ENCODE peak calls at places on chromosome 1, in nine cellular contexts. G is BE2C, D is PC-9, A is Peyer's patch, J is tibial nerve, U is left ventricle myocardium inferior, R is SK-N-SH, K is transverse colon, T is heart right ventricle. F is an unnamed sample.
A peak's percentile ranks its signal among the peaks of the same experiment; 100 is the strongest.

GRCh38 chr1:37728416-37728815 is 36.1 kb downstream of the CDCA8 start:
- DNase-seq in G (no peak), D (no peak), A (no peak), J (no peak), U (no peak), R (no peak), K (no peak), T (no peak), F (no peak)

GRCh38 chr1:240965581-240966091 is 353.7 kb upstream of the GREM2 start:
- DNase-seq in G (no peak), D (no peak), A (no peak), J (no peak), U (no peak), R (no peak), K (no peak), T (no peak), F (no peak)

GRCh38 chr1:201885531-201886075 is 3.1 kb upstream of the SHISA4 start:
- DNase-seq in G (no peak), D (peak; percentile 67), A (peak; percentile 35), J (no peak), U (no peak), R (no peak), K (no peak), T (no peak), F (no peak)

GRCh38 chr1:183278736-183279591 is 92.9 kb downstream of the LAMC2 start:
- DNase-seq in G (no peak), D (peak; percentile 88), A (no peak), J (no peak), U (no peak), R (no peak), K (no peak), T (no peak), F (no peak)

GRCh38 chr1:14815175-14815882 is 216.8 kb downstream of the KAZN start:
- DNase-seq in G (no peak), D (no peak), A (no peak), J (no peak), U (no peak), R (no peak), K (no peak), T (no peak), F (no peak)

GRCh38 chr1:91806777-91807700 is 78.9 kb downstream of the TGFBR3 start:
- DNase-seq in G (no peak), D (peak; percentile 61), A (no peak), J (no peak), U (no peak), R (no peak), K (no peak), T (no peak), F (no peak)

GRCh38 chr1:32372149-32372756 is 9.9 kb downstream of the TSSK3 start:
- DNase-seq in G (no peak), D (no peak), A (peak; percentile 78), J (no peak), U (no peak), R (no peak), K (no peak), T (no peak), F (no peak)

GRCh38 chr1:9912264-9912936 is 2.3 kb upstream of the CTNNBIP1 start:
- DNase-seq in G (no peak), D (no peak), A (no peak), J (no peak), U (no peak), R (no peak), K (peak; percentile 10), T (no peak), F (no peak)

GRCh38 chr1:2857521-2857920 is 56.0 kb upstream of the TTC34 start:
- DNase-seq in G (no peak), D (no peak), A (no peak), J (no peak), U (no peak), R (no peak), K (no peak), T (no peak), F (no peak)

GRCh38 chr1:2858676-2859075 is 57.2 kb upstream of the TTC34 start:
- DNase-seq in G (no peak), D (no peak), A (no peak), J (no peak), U (no peak), R (no peak), K (no peak), T (no peak), F (no peak)

GRCh38 chr1:2855206-2856075 is 53.9 kb upstream of the TTC34 start:
- DNase-seq in G (no peak), D (no peak), A (no peak), J (no peak), U (no peak), R (no peak), K (no peak), T (no peak), F (no peak)

GRCh38 chr1:2856076-2856390 is 54.5 kb upstream of the TTC34 start:
- DNase-seq in G (no peak), D (no peak), A (no peak), J (no peak), U (no peak), R (no peak), K (no peak), T (no peak), F (peak; percentile 29)

DNA sequence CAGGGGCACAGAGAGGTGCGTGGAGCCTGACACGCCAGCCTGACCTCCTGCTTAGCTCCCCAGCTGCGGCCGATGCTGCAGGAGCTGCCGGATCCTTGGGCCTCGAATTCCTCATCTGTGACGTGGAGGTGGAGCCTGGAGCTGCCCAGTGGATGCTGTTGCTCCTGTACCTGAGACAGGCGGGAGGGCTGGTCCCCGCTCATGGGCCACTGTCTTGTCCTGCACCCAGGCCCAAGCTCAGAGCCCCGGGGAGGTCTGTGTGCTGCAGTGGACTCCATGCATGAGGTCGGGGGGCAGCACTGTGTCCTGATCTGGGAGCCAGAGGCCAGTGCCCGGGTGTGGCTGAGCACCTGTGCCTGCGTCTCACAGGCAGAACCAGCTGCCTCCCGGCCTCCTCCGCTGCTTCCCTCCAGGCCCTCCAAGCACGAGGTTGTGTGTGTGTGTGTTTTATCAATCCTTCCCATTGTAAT is 55.4 kb upstream of the TTC34 start:
- DNase-seq in G (no peak), D (no peak), A (no peak), J (no peak), U (no peak), R (no peak), K (no peak), T (no peak), F (peak; percentile 38)
- H3K9me3 ChIP-seq in G (no peaks in the 10 kb centered on the region), D (no peaks in the 10 kb centered on the region), A (no peaks in the 10 kb centered on the region), J (no peaks in the 10 kb centered on the region), U (no peaks in the 10 kb centered on the region), R (no peaks in the 10 kb centered on the region), K (no peaks in the 10 kb centered on the region), T (no peaks in the 10 kb centered on the region), F (no peaks in the 10 kb centered on the region)

GRCh38 chr1:206717237-206717989 is 32.7 kb downstream of the MAPKAPK2 start:
- DNase-seq in G (no peak), D (no peak), A (peak; percentile 62), J (no peak), U (no peak), R (no peak), K (peak; percentile 42), T (no peak), F (no peak)
- H3K4me1 ChIP-seq in G (peaks cover 9% of the 10 kb centered on the region), D (peaks cover 60% of the 10 kb centered on the region), A (peaks cover 3% of the 10 kb centered on the region), J (peaks cover 34% of the 10 kb centered on the region), U (peaks cover 98% of the 10 kb centered on the region), R (peaks cover 11% of the 10 kb centered on the region), K (peaks cover 32% of the 10 kb centered on the region), T (peaks cover 95% of the 10 kb centered on the region), F (peaks cover 34% of the 10 kb centered on the region)

GRCh38 chr1:151133339-151133761 is 13.1 kb downstream of the SEMA6C start:
- DNase-seq in G (no peak), D (no peak), A (no peak), J (no peak), U (no peak), R (peak; percentile 18), K (no peak), T (no peak), F (no peak)

GRCh38 chr1:151134396-151134795 is 12.0 kb downstream of the SEMA6C start:
- DNase-seq in G (no peak), D (no peak), A (no peak), J (no peak), U (no peak), R (no peak), K (no peak), T (no peak), F (no peak)

GRCh38 chr1:151134991-151135390 is 11.4 kb downstream of the SEMA6C start:
- DNase-seq in G (no peak), D (no peak), A (no peak), J (no peak), U (no peak), R (no peak), K (no peak), T (no peak), F (no peak)

GRCh38 chr1:151137789-151138188 is 8.6 kb downstream of the SEMA6C start:
- DNase-seq in G (no peak), D (no peak), A (no peak), J (no peak), U (no peak), R (no peak), K (no peak), T (no peak), F (no peak)

DNA sequence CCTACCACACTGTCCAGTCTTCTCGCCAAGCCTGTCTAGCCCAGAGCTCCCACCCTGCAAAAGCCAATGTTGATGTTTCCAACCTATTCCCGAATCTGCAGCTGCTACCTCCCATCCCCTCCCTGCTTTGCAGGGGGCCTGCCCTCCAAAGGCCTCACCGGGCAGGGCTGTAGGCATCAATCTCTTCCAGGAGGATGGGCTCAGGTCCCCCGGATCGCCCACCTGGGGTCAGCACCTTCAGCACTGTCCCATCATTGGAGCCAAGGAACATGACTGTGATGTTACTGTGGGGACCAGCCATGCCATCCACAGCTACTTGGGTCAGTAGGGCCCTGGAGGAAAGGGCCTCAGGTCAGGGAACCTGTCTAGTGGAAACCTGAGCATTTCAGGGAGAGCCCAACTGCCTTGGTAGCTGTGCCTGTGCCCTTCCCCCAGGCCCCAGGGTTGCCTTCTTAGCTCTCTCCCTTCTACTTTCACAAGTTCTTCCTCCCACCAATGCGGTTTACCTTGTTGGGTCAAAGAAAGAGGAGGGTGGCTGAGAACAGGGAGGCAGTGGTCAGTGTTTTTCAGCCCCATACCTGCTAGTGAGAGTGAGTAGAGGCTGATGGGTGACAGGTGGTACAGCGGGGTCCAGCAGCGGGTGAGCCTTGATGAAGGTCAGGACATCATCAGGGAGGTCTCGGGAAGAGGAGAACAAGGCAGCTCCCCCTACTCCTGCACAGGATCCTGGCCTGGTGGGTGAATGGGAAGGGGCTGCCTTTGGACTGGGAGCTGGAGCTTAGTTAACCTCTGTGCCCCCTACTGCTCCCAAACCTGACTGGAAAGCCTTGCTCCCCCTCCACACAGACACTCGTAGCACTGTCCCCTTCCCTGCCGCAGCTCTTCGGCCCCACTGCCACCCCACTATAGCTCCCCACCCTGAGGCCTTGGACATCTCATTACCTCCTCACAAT is 10.7 kb downstream of the SEMA6C start:
- DNase-seq in G (no peak), D (no peak), A (no peak), J (no peak), U (no peak), R (peak; percentile 17), K (no peak), T (no peak), F (no peak)
- TF ChIP-seq CTCF in G (no peak), D (no peak), A (no peak), J (no peak), U (no peak), R (no peak), K (no peak), T (no peak), F (no peak)

GRCh38 chr1:244573768-244574167 is 79.2 kb upstream of the DESI2 start:
- DNase-seq in G (no peak), D (no peak), A (no peak), J (no peak), U (no peak), R (no peak), K (no peak), T (no peak), F (no peak)

DNA sequence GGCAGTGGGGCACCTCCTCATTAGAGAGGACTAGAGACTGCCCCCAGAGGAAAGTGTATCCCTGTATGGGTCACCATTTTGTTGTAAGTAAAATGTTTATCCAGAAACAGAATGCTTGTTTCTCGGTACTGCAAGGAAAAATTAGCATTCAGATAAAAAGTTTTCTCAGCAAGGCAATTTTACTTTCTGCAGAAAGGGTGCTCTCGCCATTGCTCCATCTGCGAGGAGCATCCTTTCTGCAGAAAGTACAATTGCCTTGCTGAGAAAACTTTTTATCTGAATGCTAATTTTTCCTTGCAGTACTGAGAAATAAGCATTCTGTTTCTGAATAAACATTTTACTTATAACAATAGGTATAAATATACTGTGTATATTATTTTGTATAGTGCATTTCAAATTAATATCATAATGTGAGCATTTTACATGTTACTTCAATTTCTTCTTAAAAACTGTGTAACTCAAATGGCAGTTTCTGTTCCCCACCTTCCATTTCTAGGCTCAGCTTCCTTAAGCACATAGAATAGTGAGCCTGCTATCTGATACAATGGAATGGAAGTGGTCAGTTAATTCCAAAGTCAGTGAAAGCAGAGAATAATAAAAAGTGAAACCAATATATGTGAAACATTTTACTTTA is 76.5 kb upstream of the DESI2 start:
- DNase-seq in G (no peak), D (no peak), A (no peak), J (no peak), U (no peak), R (no peak), K (no peak), T (no peak), F (no peak)
- H3K9me3 ChIP-seq in G (peaks cover 6% of the 10 kb centered on the region), D (peaks cover 55% of the 10 kb centered on the region), A (no peaks in the 10 kb centered on the region), J (peaks cover 12% of the 10 kb centered on the region), U (peaks cover 66% of the 10 kb centered on the region), R (peaks cover 30% of the 10 kb centered on the region), K (peaks cover 52% of the 10 kb centered on the region), T (peaks cover 29% of the 10 kb centered on the region), F (peaks cover 59% of the 10 kb centered on the region)

F was measured in mucosa of descending colon.